ENCODE peak calls at places on chromosomes 2 and 18, in four cellular contexts. N, U, T and Z are unnamed samples.

GRCh38 chr18:12657048-12657848 is 659 bp downstream of the SPIRE1 start:
- DNase-seq in N (no peak), U (no peak), T (peak; percentile 32), Z (no peak)

GRCh38 chr2:25912851-25913695 is 34.8 kb upstream of the ASXL2 start:
- DNase-seq in N (no peak), U (peak; percentile 22), T (peak; percentile 27), Z (peak; percentile 16)

GRCh38 chr2:120992791-120993555 is 257.3 kb downstream of the GLI2 start:
- DNase-seq in N (no peak), U (no peak), T (no peak), Z (no peak)

GRCh38 chr2:231648579-231649174 is 56.0 kb downstream of the TEX44 start:
- DNase-seq in N (peak; percentile 94), U (no peak), T (no peak), Z (no peak)

GRCh38 chr2:43349944-43350343 is 123.5 kb upstream of the ZFP36L2 start:
- DNase-seq in N (no peak), U (no peak), T (no peak), Z (no peak)

GRCh38 chr2:32249731-32250236 is 14.9 kb downstream of the NLRC4 start:
- DNase-seq in N (no peak), U (no peak), T (no peak), Z (no peak)

GRCh38 chr2:122186761-122187222 is 431.3 kb downstream of the TSN start:
- DNase-seq in N (no peak), U (no peak), T (no peak), Z (no peak)

GRCh38 chr2:44974064-44974715 is 32.7 kb downstream of the SIX3 start:
- DNase-seq in N (peak; percentile 57), U (no peak), T (no peak), Z (peak; percentile 37)

GRCh38 chr18:11500153-11501122 is 109.0 kb upstream of the SLC35G4 start:
- DNase-seq in N (peak; percentile 78), U (peak; percentile 84), T (peak; percentile 98), Z (no peak)

GRCh38 chr2:219661197-219661954 is 33.9 kb downstream of the SLC4A3 start:
- DNase-seq in N (peak; percentile 39), U (no peak), T (no peak), Z (no peak)

GRCh38 chr2:215535125-215535668 is 99.3 kb upstream of the FN1 start:
- DNase-seq in N (no peak), U (no peak), T (peak; percentile 52), Z (peak; percentile 90)

GRCh38 chr2:134714228-134714627 is 4.6 kb downstream of the TMEM163 start:
- DNase-seq in N (no peak), U (no peak), T (no peak), Z (no peak)